ENCODE peak calls at places on chromosomes 3 and 15, in seven cellular contexts. X is GM20000, Q is substantia nigra, L is right lobe of liver, P is GM23338, U is NCI-H2029 treated with DMSO at 0.1 percent for 48 hours, R is dermis blood vessel endothelial cell. F is an unnamed sample.

GRCh38 chr3:195270079-195270349 is 945 bp downstream of the XXYLT1 start:
- DNase-seq in X (no peak), Q (no peak), L (no peak), P (no peak), U (no peak), R (no peak), F (no peak)

GRCh38 chr3:30779686-30780287 is 114.7 kb downstream of the GADL1 start:
- DNase-seq in X (peak), Q (no peak), L (no peak), P (peak), U (peak), R (peak), F (peak)

GRCh38 chr15:99823346-99823745 is 90.1 kb upstream of the LYSMD4 start:
- DNase-seq in X (no peak), Q (no peak), L (no peak), P (no peak), U (no peak), R (no peak), F (no peak)

GRCh38 chr3:42504334-42505202 is 2.1 kb downstream of the VIPR1 start:
- DNase-seq in X (no peak), Q (no peak), L (peak), P (no peak), U (no peak), R (no peak), F (peak)

GRCh38 chr15:89071471-89071870 is 16.8 kb upstream of the ABHD2 start:
- DNase-seq in X (no peak), Q (no peak), L (no peak), P (peak), U (no peak), R (no peak), F (no peak)

GRCh38 chr3:173823911-173824460 is 426.4 kb downstream of the NLGN1 start:
- DNase-seq in X (no peak), Q (no peak), L (no peak), P (no peak), U (no peak), R (no peak), F (no peak)

GRCh38 chr15:70845616-70846360 is 8.2 kb downstream of the LARP6 start:
- DNase-seq in X (no peak), Q (no peak), L (no peak), P (no peak), U (no peak), R (no peak), F (no peak)

GRCh38 chr15:47620960-47621681 is 96.2 kb upstream of the SEMA6D start:
- DNase-seq in X (no peak), Q (no peak), L (no peak), P (no peak), U (no peak), R (no peak), F (no peak)

GRCh38 chr3:193598202-193598601 is 5.2 kb downstream of the OPA1 start:
- DNase-seq in X (no peak), Q (no peak), L (no peak), P (no peak), U (no peak), R (no peak), F (no peak)

GRCh38 chr3:140742116-140742515 is 64.3 kb downstream of the TRIM42 start:
- DNase-seq in X (no peak), Q (no peak), L (no peak), P (no peak), U (no peak), R (no peak), F (no peak)

GRCh38 chr15:62824111-62824737 is 218.3 kb upstream of the TPM1 start:
- DNase-seq in X (no peak), Q (no peak), L (no peak), P (no peak), U (no peak), R (no peak), F (no peak)

F was measured in mucosa of descending colon.